ENCODE peak calls at places on chromosomes 11 and 22, in four cellular contexts. M is cardiac muscle cell; Z is myocyte; E is activated T-cell treated with anti-CD3 and anti-CD28 coated beads, Interleukin-2, amount 50 U/mL, for 72 hours. B is an unnamed sample.

GRCh38 chr22:22959147-22959827 is 71.7 kb downstream of the IGLL5 start:
- DNase-seq in M (peak; percentile 79), Z (peak; percentile 86), E (peak; percentile 73), B (peak; percentile 86)

GRCh38 chr11:131486937-131487336 is 116.5 kb downstream of the NTM start:
- DNase-seq in Z (no peak), E (no peak), M (no peak), B (no peak)

GRCh38 chr11:45755281-45755859 is 49.6 kb upstream of the SLC35C1 start:
- DNase-seq in M (no peak), Z (no peak), E (no peak), B (no peak)

GRCh38 chr11:73866586-73866996 is 10.1 kb downstream of the COA4 start:
- DNase-seq in Z (peak; percentile 90), E (no peak), M (no peak), B (no peak)

GRCh38 chr22:35900483-35901168 is 128.0 kb downstream of the RBFOX2 start:
- DNase-seq in Z (peak; percentile 38), M (no peak), E (peak; percentile 8), B (no peak)

GRCh38 chr22:27597703-27598444 is 203.7 kb downstream of the MN1 start:
- DNase-seq in E (no peak), Z (no peak), M (no peak), B (no peak)

GRCh38 chr11:1180947-1181391 is 23.2 kb downstream of the MUC5AC start:
- DNase-seq in Z (no peak), E (no peak), M (no peak), B (no peak)

GRCh38 chr11:115626414-115626813 is 122.2 kb upstream of the CADM1 start:
- DNase-seq in E (no peak), Z (no peak), M (no peak), B (no peak)

GRCh38 chr22:49197986-49198704 is 629.5 kb downstream of the BRD1 start:
- DNase-seq in M (no peak), E (no peak), Z (no peak), B (no peak)

GRCh38 chr22:37026325-37026724 is 6.8 kb downstream of the MPST start:
- DNase-seq in E (no peak), M (no peak), Z (no peak), B (no peak)

GRCh38 chr11:8863838-8864237 is 47.2 kb upstream of the AKIP1 start:
- DNase-seq in E (no peak), Z (peak; percentile 49), M (no peak), B (no peak)

GRCh38 chr22:35540600-35541253 is at the start of gene RASD2:
- DNase-seq in Z (peak; percentile 41), E (peak; percentile 41), M (peak; percentile 51), B (peak; percentile 46)

GRCh38 chr11:43576834-43577521 is 103.6 kb upstream of the HSD17B12 start:
- DNase-seq in E (peak; percentile 43), Z (peak; percentile 64), M (peak; percentile 89), B (peak; percentile 58)

GRCh38 chr11:123033895-123034294 is 28.0 kb downstream of the HSPA8 start:
- DNase-seq in E (no peak), Z (no peak), M (no peak), B (no peak)

GRCh38 chr11:93827347-93827746 is 23.1 kb downstream of the VSTM5 start:
- DNase-seq in M (no peak), E (no peak), Z (no peak), B (no peak)

GRCh38 chr22:26711205-26711958 is 54.0 kb downstream of the MIAT start:
- DNase-seq in E (no peak), Z (no peak), M (no peak), B (peak; percentile 51)

GRCh38 chr11:75474878-75475766 is 42.1 kb upstream of the KLHL35 start:
- DNase-seq in M (peak; percentile 24), Z (no peak), E (peak; percentile 67), B (peak; percentile 94)

GRCh38 chr11:2388431-2389024 is 11.4 kb downstream of the CD81 start:
- DNase-seq in Z (peak; percentile 88), E (no peak), M (no peak), B (no peak)

GRCh38 chr11:125280646-125281045 is 116.1 kb downstream of the PKNOX2 start:
- DNase-seq in M (no peak), Z (no peak), E (no peak), B (no peak)

GRCh38 chr11:121099885-121100284 is 1.2 kb upstream of the TECTA start:
- DNase-seq in Z (no peak), E (no peak), M (no peak), B (no peak)

GRCh38 chr11:16825091-16825490 is 86.6 kb downstream of the C11orf58 start:
- DNase-seq in E (no peak), Z (no peak), M (no peak), B (no peak)

GRCh38 chr11:65553301-65554001 is 4.7 kb downstream of the LTBP3 start:
- DNase-seq in Z (no peak), M (no peak), E (peak; percentile 72), B (peak; percentile 91)

GRCh38 chr11:113796663-113797259 is 17.2 kb downstream of the CLDN25 start:
- DNase-seq in M (peak; percentile 80), Z (peak; percentile 68), E (peak; percentile 5), B (peak; percentile 30)

GRCh38 chr11:100863080-100863581 is 176.0 kb downstream of the ARHGAP42 start:
- DNase-seq in E (no peak), Z (peak; percentile 93), M (peak; percentile 78), B (no peak)

GRCh38 chr11:125281831-125282595 is 117.5 kb downstream of the PKNOX2 start:
- DNase-seq in M (no peak), E (no peak), Z (peak; percentile 39), B (no peak)

GRCh38 chr11:63670738-63671321 is 346 bp downstream of the ATL3 start:
- DNase-seq in E (peak; percentile 63), M (peak; percentile 51), Z (peak; percentile 82), B (peak; percentile 39)